ENCODE peak calls at places on chromosomes 6 and 20, in five cellular contexts. H is cardiac muscle cell; D is uterus; Z is left ventricle myocardium inferior; F is CD8-positive, alpha-beta memory T cell. X is an unnamed sample.

GRCh38 chr20:22630698-22631097 is 46.3 kb upstream of the FOXA2 start:
- DNase-seq in H (no peak), D (no peak), F (no peak), Z (no peak), X (no peak)

GRCh38 chr6:159695984-159696383 is 2.9 kb upstream of the SOD2 start:
- DNase-seq in F (no peak), Z (no peak), H (no peak), D (no peak), X (no peak)

GRCh38 chr6:169045486-169045885 is 208.2 kb downstream of the THBS2 start:
- DNase-seq in F (no peak), Z (no peak), H (no peak), D (no peak), X (no peak)

GRCh38 chr20:21796059-21796458 is 90.6 kb downstream of the PAX1 start:
- DNase-seq in F (no peak), D (no peak), Z (no peak), H (no peak), X (no peak)

GRCh38 chr6:169793408-169793807 is 42.0 kb downstream of the ERMARD start:
- DNase-seq in H (no peak), F (no peak), Z (no peak), D (no peak), X (peak; percentile 27)

GRCh38 chr20:9617062-9617461 is 102.7 kb downstream of the LAMP5 start:
- DNase-seq in H (peak; percentile 75), F (peak; percentile 15), D (peak; percentile 29), Z (peak; percentile 36), X (peak; percentile 22)

GRCh38 chr6:53910834-53911233 is 116.0 kb downstream of the LRRC1 start:
- DNase-seq in D (no peak), F (no peak), Z (no peak), H (peak; percentile 40), X (no peak)

GRCh38 chr20:14337400-14338171 is at the start of gene FLRT3:
- DNase-seq in D (peak; percentile 69), F (no peak), H (peak; percentile 93), Z (peak; percentile 36), X (peak; percentile 74)

GRCh38 chr20:15252289-15252688 is 914.9 kb upstream of the FLRT3 start:
- DNase-seq in H (no peak), F (no peak), Z (no peak), D (no peak), X (no peak)

GRCh38 chr6:142289687-142290086 is 12.1 kb upstream of the ADGRG6 start:
- DNase-seq in H (no peak), F (no peak), Z (no peak), D (no peak), X (no peak)

GRCh38 chr6:30122515-30122914 is 9.6 kb upstream of the TRIM31 start:
- DNase-seq in Z (no peak), H (no peak), D (no peak), F (no peak), X (no peak)

GRCh38 chr20:61640171-61640570 is 388.1 kb downstream of the CDH4 start:
- DNase-seq in D (no peak), H (no peak), F (no peak), Z (no peak), X (no peak)

GRCh38 chr6:140436023-140436811 is 1061.8 kb upstream of the CITED2 start:
- DNase-seq in D (no peak), H (peak; percentile 60), Z (no peak), F (no peak), X (peak; percentile 95)

GRCh38 chr6:158142789-158143188 is 25.3 kb downstream of the SERAC1 start:
- DNase-seq in F (no peak), D (no peak), Z (no peak), H (peak; percentile 43), X (no peak)

GRCh38 chr20:43954704-43955243 is 40.1 kb downstream of the TOX2 start:
- DNase-seq in D (no peak), F (no peak), Z (no peak), H (no peak), X (no peak)

GRCh38 chr6:159038914-159039884 is 5.6 kb downstream of the TAGAP start:
- DNase-seq in Z (no peak), D (no peak), H (peak; percentile 8), F (no peak), X (no peak)

GRCh38 chr6:110534731-110535164 is 58.3 kb upstream of the SLC22A16 start:
- DNase-seq in F (no peak), H (peak; percentile 83), D (no peak), Z (no peak), X (peak; percentile 95)

GRCh38 chr6:134161036-134161435 is 108.6 kb upstream of the SLC2A12 start:
- DNase-seq in F (no peak), D (no peak), H (peak; percentile 24), Z (no peak), X (no peak)

GRCh38 chr6:118280210-118280609 is 267.9 kb upstream of the PLN start:
- DNase-seq in Z (no peak), H (no peak), D (no peak), F (no peak), X (no peak)

GRCh38 chr20:20513720-20514119 is 145.8 kb downstream of the INSM1 start:
- DNase-seq in F (no peak), H (no peak), D (no peak), Z (no peak), X (no peak)

GRCh38 chr6:160734627-160735026 is 32.6 kb downstream of the PLG start:
- DNase-seq in D (no peak), H (no peak), Z (no peak), F (no peak), X (no peak)

GRCh38 chr20:49887251-49887827 is 28.0 kb downstream of the SPATA2 start:
- DNase-seq in D (no peak), F (no peak), H (no peak), Z (no peak), X (no peak)

GRCh38 chr6:160137989-160138835 is 16.6 kb downstream of the SLC22A1 start:
- DNase-seq in H (peak; percentile 81), F (peak; percentile 50), D (peak; percentile 53), Z (no peak), X (no peak)

GRCh38 chr6:32195652-32195901 is 3.1 kb upstream of the GPSM3 start:
- DNase-seq in D (peak; percentile 100), Z (peak; percentile 100), H (peak; percentile 100), F (peak; percentile 100), X (peak; percentile 100)

GRCh38 chr6:111478064-111478476 is 4.9 kb downstream of the REV3L start:
- DNase-seq in H (peak; percentile 42), F (no peak), Z (no peak), D (no peak), X (no peak)

GRCh38 chr6:11974089-11974488 is 38.0 kb upstream of the HIVEP1 start:
- DNase-seq in F (no peak), H (peak; percentile 47), Z (no peak), D (no peak), X (no peak)

GRCh38 chr20:62586799-62587198 is 55.5 kb upstream of the SLCO4A1 start:
- DNase-seq in H (no peak), F (no peak), D (no peak), Z (no peak), X (no peak)

GRCh38 chr6:84282566-84282965 is 55.1 kb upstream of the CEP162 start:
- DNase-seq in F (no peak), Z (no peak), D (no peak), H (peak; percentile 45), X (peak; percentile 69)

GRCh38 chr20:63272105-63273078 is at the start of gene ARFGAP1:
- DNase-seq in H (peak; percentile 93), D (peak; percentile 90), F (peak; percentile 83), Z (peak; percentile 93), X (peak; percentile 88)

DNA sequence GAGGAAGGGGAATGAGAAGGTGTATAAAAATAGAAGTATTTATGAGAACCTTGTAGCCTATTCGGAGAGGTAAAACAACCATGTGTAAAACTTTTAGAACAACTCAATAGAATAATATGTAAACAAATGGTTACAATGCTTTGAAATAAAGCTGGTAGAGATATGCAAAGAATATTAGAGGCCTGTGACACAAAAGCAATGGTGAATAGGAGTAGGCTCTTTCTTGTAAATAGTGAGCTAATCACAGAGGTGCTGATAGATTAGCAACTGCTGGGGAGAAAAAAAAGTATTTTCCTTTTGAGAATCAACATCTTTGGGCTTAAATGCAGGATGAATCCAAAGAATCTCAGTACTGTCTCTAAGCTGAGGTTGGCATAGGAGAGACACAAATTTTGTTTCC is 7.0 kb downstream of the TMEM200A start:
- DNase-seq in H (no peak), D (no peak), F (no peak), Z (no peak), X (no peak)
- H3K27ac ChIP-seq in H (no peak overlapping the region), D (no peak overlapping the region), F (no peak overlapping the region), Z (no peak overlapping the region), X (no peak overlapping the region)

DNA sequence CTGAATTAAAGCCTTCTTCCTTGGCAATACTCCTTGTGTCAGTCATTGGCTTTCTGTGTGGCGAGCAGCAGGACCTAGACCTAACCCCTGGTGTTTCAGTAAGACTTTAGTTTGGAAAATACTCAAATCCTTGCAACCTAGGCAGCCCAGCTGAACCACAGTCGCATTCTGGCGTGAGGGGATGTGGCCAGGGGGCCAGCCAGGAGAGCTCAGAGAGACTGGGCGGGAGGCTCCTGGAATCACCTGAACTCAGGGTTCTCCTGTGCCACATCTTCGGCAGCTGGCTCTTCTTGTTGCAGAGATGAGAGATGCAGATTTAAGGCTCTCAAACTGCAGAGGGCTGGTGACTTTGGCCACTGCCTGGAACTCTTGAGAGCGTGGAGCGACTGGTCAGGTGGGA is 102.7 kb downstream of the SYNDIG1 start:
- DNase-seq in D (no peak), Z (no peak), H (no peak), F (no peak), X (no peak)
- H3K27me3 ChIP-seq in D (no peaks in the 10 kb centered on the region), Z (no peaks in the 10 kb centered on the region), H (no peaks in the 10 kb centered on the region), F (no peaks in the 10 kb centered on the region), X (no peaks in the 10 kb centered on the region)

GRCh38 chr6:34128045-34128444 is 17.8 kb downstream of the GRM4 start:
- DNase-seq in D (no peak), H (no peak), F (no peak), Z (no peak), X (no peak)
- H3K4me1 ChIP-seq in D (no peaks in the 10 kb centered on the region), H (no peaks in the 10 kb centered on the region), F (no peaks in the 10 kb centered on the region), Z (no peaks in the 10 kb centered on the region), X (no peaks in the 10 kb centered on the region)

DNA sequence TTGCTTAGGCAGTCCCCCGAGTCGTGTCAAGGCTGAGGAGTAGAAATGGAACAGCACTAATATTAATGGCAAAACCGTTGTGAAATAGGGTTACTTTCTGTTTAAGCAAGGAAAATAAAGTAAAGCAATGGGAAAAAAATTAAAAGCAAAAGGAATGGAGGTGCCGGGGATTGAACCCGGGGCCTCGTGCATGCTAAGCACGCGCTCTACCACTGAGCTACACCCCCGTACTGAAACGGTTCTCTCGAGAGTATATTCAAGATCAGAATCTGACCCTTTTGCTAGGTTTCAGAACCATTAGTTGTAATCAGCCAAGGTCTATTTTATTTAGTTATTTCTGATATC is 85.5 kb downstream of the TRIM27 start:
- DNase-seq in H (peak; percentile 75), D (peak; percentile 69), F (peak; percentile 42), Z (peak; percentile 29), X (peak; percentile 86)
- H3K27ac ChIP-seq in H (peak overlapping the region; percentile 41), D (peak overlapping the region; percentile 76), F (peak overlapping the region; percentile 52), Z (peak overlapping the region; percentile 58), X (no peak overlapping the region)